ENCODE peak calls at places on chromosomes 1 and 21, in six cellular contexts. K is amniotic epithelial cell, Y is endothelial cell of umbilical vein, R is GM10248, L is neural progenitor cell, O is occipital lobe. M is an unnamed sample.
A peak's percentile ranks its signal among the peaks of the same experiment; 100 is the strongest.

GRCh38 chr1:147236448-147236847 is 6.0 kb upstream of the CHD1L start:
- DNase-seq in K (no peak), Y (no peak), R (no peak), L (no peak), O (no peak), M (no peak)

GRCh38 chr1:156316909-156317308 is 17.8 kb upstream of the VHLL start:
- DNase-seq in K (no peak), Y (no peak), R (no peak), L (no peak), O (no peak), M (no peak)

GRCh38 chr1:178262101-178262500 is 168.2 kb downstream of the RASAL2 start:
- DNase-seq in K (peak; percentile 66), Y (peak; percentile 82), R (no peak), L (peak; percentile 25), O (no peak), M (peak; percentile 64)

GRCh38 chr1:11046270-11046566 is 821 bp downstream of the MASP2 start:
- DNase-seq in K (no peak), Y (no peak), R (no peak), L (no peak), O (no peak), M (no peak)

GRCh38 chr1:28328228-28328648 is 602 bp upstream of the MED18 start:
- DNase-seq in K (no peak), Y (no peak), R (no peak), L (no peak), O (no peak), M (no peak)

GRCh38 chr1:208437416-208437815 is 193.2 kb upstream of the PLXNA2 start:
- DNase-seq in K (peak; percentile 8), Y (peak; percentile 49), R (no peak), L (no peak), O (no peak), M (no peak)

GRCh38 chr1:114609826-114610225 is 28.4 kb upstream of the BCAS2 start:
- DNase-seq in K (no peak), Y (no peak), R (no peak), L (no peak), O (no peak), M (no peak)

GRCh38 chr1:214220891-214221290 is 60.1 kb upstream of the SMYD2 start:
- DNase-seq in K (no peak), Y (no peak), R (no peak), L (no peak), O (no peak), M (no peak)

GRCh38 chr1:221169447-221169889 is 290.2 kb downstream of the HLX start:
- DNase-seq in K (peak; percentile 73), Y (peak; percentile 49), R (no peak), L (peak; percentile 76), O (no peak), M (peak; percentile 40)

GRCh38 chr1:31372961-31373896 is at the start of gene FABP3:
- DNase-seq in K (peak; percentile 47), Y (peak; percentile 52), R (peak; percentile 66), L (peak; percentile 91), O (peak; percentile 71), M (no peak)

GRCh38 chr1:160830321-160831153 is 32.1 kb downstream of the CD244 start:
- DNase-seq in K (peak; percentile 75), Y (peak; percentile 35), R (peak; percentile 65), L (peak; percentile 88), O (no peak), M (peak; percentile 5)

GRCh38 chr21:43645414-43645891 is 13.8 kb downstream of the HSF2BP start:
- DNase-seq in K (peak; percentile 90), Y (peak; percentile 84), R (peak; percentile 55), L (peak; percentile 66), O (no peak), M (peak; percentile 54)

GRCh38 chr1:247228133-247228532 is 27.7 kb upstream of the VN1R5 start:
- DNase-seq in K (peak; percentile 57), Y (no peak), R (no peak), L (no peak), O (no peak), M (no peak)

GRCh38 chr1:156746716-156747631 is 4.5 kb downstream of the HDGF start:
- DNase-seq in K (peak; percentile 85), Y (peak; percentile 77), R (peak; percentile 62), L (peak; percentile 94), O (peak; percentile 77), M (peak; percentile 84)

GRCh38 chr21:45110873-45111624 is 36.7 kb downstream of the ADARB1 start:
- DNase-seq in K (no peak), Y (no peak), R (no peak), L (no peak), O (no peak), M (no peak)

GRCh38 chr1:7574121-7575040 is 196.7 kb upstream of the VAMP3 start:
- DNase-seq in K (no peak), Y (peak; percentile 56), R (no peak), L (no peak), O (no peak), M (no peak)

M was measured in pulmonary artery endothelial cell.